ENCODE peak calls at places on chromosomes 7 and 10, in eight cellular contexts. One of them, this sample, is unnamed.

GRCh38 chr10:80443531-80443974 is 10.6 kb upstream of the TSPAN14 start:
- DNase-seq in uterus: no peak
- DNase-seq in heart left ventricle: peak
- DNase-seq in brain microvascular endothelial cell: no peak
- DNase-seq in body of pancreas: no peak
- DNase-seq in foreskin fibroblast: peak
- DNase-seq in hepatocyte: no peak
- DNase-seq in ascending aorta: no peak
- DNase-seq in this sample: no peak

GRCh38 chr7:48708635-48709034 is 215.7 kb upstream of the CDC14C start:
- DNase-seq in uterus: no peak
- DNase-seq in heart left ventricle: no peak
- DNase-seq in brain microvascular endothelial cell: no peak
- DNase-seq in body of pancreas: no peak
- DNase-seq in foreskin fibroblast: no peak
- DNase-seq in hepatocyte: no peak
- DNase-seq in ascending aorta: no peak
- DNase-seq in this sample: no peak

GRCh38 chr10:132692311-132692710 is 93.6 kb downstream of the NKX6-2 start:
- DNase-seq in uterus: no peak
- DNase-seq in heart left ventricle: no peak
- DNase-seq in brain microvascular endothelial cell: no peak
- DNase-seq in body of pancreas: no peak
- DNase-seq in foreskin fibroblast: no peak
- DNase-seq in hepatocyte: no peak
- DNase-seq in ascending aorta: no peak
- DNase-seq in this sample: no peak

GRCh38 chr10:60594476-60595051 is 183.7 kb upstream of the CDK1 start:
- DNase-seq in uterus: no peak
- DNase-seq in heart left ventricle: no peak
- DNase-seq in brain microvascular endothelial cell: peak
- DNase-seq in body of pancreas: no peak
- DNase-seq in foreskin fibroblast: peak
- DNase-seq in hepatocyte: no peak
- DNase-seq in ascending aorta: no peak
- DNase-seq in this sample: no peak

GRCh38 chr10:86163522-86164215 is 202.9 kb downstream of the GRID1 start:
- DNase-seq in uterus: no peak
- DNase-seq in heart left ventricle: no peak
- DNase-seq in brain microvascular endothelial cell: no peak
- DNase-seq in body of pancreas: no peak
- DNase-seq in foreskin fibroblast: no peak
- DNase-seq in hepatocyte: peak
- DNase-seq in ascending aorta: peak
- DNase-seq in this sample: no peak

GRCh38 chr10:45599021-45599603 is 73.5 kb downstream of the ZFAND4 start:
- DNase-seq in uterus: no peak
- DNase-seq in heart left ventricle: no peak
- DNase-seq in brain microvascular endothelial cell: no peak
- DNase-seq in body of pancreas: no peak
- DNase-seq in foreskin fibroblast: no peak
- DNase-seq in hepatocyte: peak
- DNase-seq in ascending aorta: no peak
- DNase-seq in this sample: no peak

GRCh38 chr10:133378251-133379096 is 588 bp upstream of the PAOX start:
- DNase-seq in uterus: peak
- DNase-seq in heart left ventricle: peak
- DNase-seq in brain microvascular endothelial cell: no peak
- DNase-seq in body of pancreas: peak
- DNase-seq in foreskin fibroblast: peak
- DNase-seq in hepatocyte: peak
- DNase-seq in ascending aorta: peak
- DNase-seq in this sample: no peak

GRCh38 chr10:3805227-3805790 is 20.3 kb upstream of the KLF6 start:
- DNase-seq in uterus: no peak
- DNase-seq in heart left ventricle: no peak
- DNase-seq in brain microvascular endothelial cell: peak
- DNase-seq in body of pancreas: no peak
- DNase-seq in foreskin fibroblast: peak
- DNase-seq in hepatocyte: no peak
- DNase-seq in ascending aorta: peak
- DNase-seq in this sample: no peak

GRCh38 chr10:124076334-124076733 is 17.1 kb downstream of the CHST15 start:
- DNase-seq in uterus: no peak
- DNase-seq in heart left ventricle: no peak
- DNase-seq in brain microvascular endothelial cell: no peak
- DNase-seq in body of pancreas: no peak
- DNase-seq in foreskin fibroblast: no peak
- DNase-seq in hepatocyte: no peak
- DNase-seq in ascending aorta: no peak
- DNase-seq in this sample: no peak

GRCh38 chr10:74898201-74898976 is 72.0 kb downstream of the KAT6B start:
- DNase-seq in uterus: no peak
- DNase-seq in heart left ventricle: no peak
- DNase-seq in brain microvascular endothelial cell: no peak
- DNase-seq in body of pancreas: no peak
- DNase-seq in foreskin fibroblast: no peak
- DNase-seq in hepatocyte: peak
- DNase-seq in ascending aorta: no peak
- DNase-seq in this sample: no peak

GRCh38 chr10:3235996-3236510 is 63.5 kb upstream of the PITRM1 start:
- DNase-seq in uterus: no peak
- DNase-seq in heart left ventricle: no peak
- DNase-seq in brain microvascular endothelial cell: no peak
- DNase-seq in body of pancreas: no peak
- DNase-seq in foreskin fibroblast: no peak
- DNase-seq in hepatocyte: no peak
- DNase-seq in ascending aorta: no peak
- DNase-seq in this sample: no peak

GRCh38 chr10:79559726-79560125 is 481 bp downstream of the SFTPA2 start:
- DNase-seq in uterus: no peak
- DNase-seq in heart left ventricle: no peak
- DNase-seq in brain microvascular endothelial cell: peak
- DNase-seq in body of pancreas: no peak
- DNase-seq in foreskin fibroblast: peak
- DNase-seq in hepatocyte: no peak
- DNase-seq in ascending aorta: no peak
- DNase-seq in this sample: peak

GRCh38 chr10:93818086-93818485 is 60.4 kb downstream of the LGI1 start:
- DNase-seq in uterus: no peak
- DNase-seq in heart left ventricle: no peak
- DNase-seq in brain microvascular endothelial cell: no peak
- DNase-seq in body of pancreas: peak
- DNase-seq in foreskin fibroblast: no peak
- DNase-seq in hepatocyte: no peak
- DNase-seq in ascending aorta: no peak
- DNase-seq in this sample: no peak

GRCh38 chr7:155166673-155167370 is 96.7 kb downstream of the HTR5A start:
- DNase-seq in uterus: peak
- DNase-seq in heart left ventricle: no peak
- DNase-seq in brain microvascular endothelial cell: peak
- DNase-seq in body of pancreas: no peak
- DNase-seq in foreskin fibroblast: no peak
- DNase-seq in hepatocyte: peak
- DNase-seq in ascending aorta: no peak
- DNase-seq in this sample: no peak

GRCh38 chr7:45151131-45151684 is 6.4 kb upstream of the RAMP3 start:
- DNase-seq in uterus: no peak
- DNase-seq in heart left ventricle: no peak
- DNase-seq in brain microvascular endothelial cell: no peak
- DNase-seq in body of pancreas: no peak
- DNase-seq in foreskin fibroblast: no peak
- DNase-seq in hepatocyte: no peak
- DNase-seq in ascending aorta: no peak
- DNase-seq in this sample: no peak

GRCh38 chr7:107045980-107046379 is 1.5 kb downstream of the PRKAR2B start:
- DNase-seq in uterus: no peak
- DNase-seq in heart left ventricle: no peak
- DNase-seq in brain microvascular endothelial cell: no peak
- DNase-seq in body of pancreas: no peak
- DNase-seq in foreskin fibroblast: peak
- DNase-seq in hepatocyte: no peak
- DNase-seq in ascending aorta: no peak
- DNase-seq in this sample: no peak

GRCh38 chr7:26293569-26294308 is 2.1 kb downstream of the SNX10 start:
- DNase-seq in uterus: no peak
- DNase-seq in heart left ventricle: no peak
- DNase-seq in brain microvascular endothelial cell: no peak
- DNase-seq in body of pancreas: no peak
- DNase-seq in foreskin fibroblast: no peak
- DNase-seq in hepatocyte: no peak
- DNase-seq in ascending aorta: no peak
- DNase-seq in this sample: no peak

GRCh38 chr7:157004839-157005455 is 5.5 kb downstream of the MNX1 start:
- DNase-seq in uterus: no peak
- DNase-seq in heart left ventricle: no peak
- DNase-seq in brain microvascular endothelial cell: no peak
- DNase-seq in body of pancreas: peak
- DNase-seq in foreskin fibroblast: no peak
- DNase-seq in hepatocyte: no peak
- DNase-seq in ascending aorta: no peak
- DNase-seq in this sample: no peak

GRCh38 chr10:79073784-79074432 is 5.1 kb downstream of the ZMIZ1 start:
- DNase-seq in uterus: peak
- DNase-seq in heart left ventricle: peak
- DNase-seq in brain microvascular endothelial cell: peak
- DNase-seq in body of pancreas: peak
- DNase-seq in foreskin fibroblast: peak
- DNase-seq in hepatocyte: peak
- DNase-seq in ascending aorta: no peak
- DNase-seq in this sample: no peak

GRCh38 chr10:82084496-82084895 is 209.5 kb downstream of the NRG3 start:
- DNase-seq in uterus: no peak
- DNase-seq in heart left ventricle: no peak
- DNase-seq in brain microvascular endothelial cell: no peak
- DNase-seq in body of pancreas: no peak
- DNase-seq in foreskin fibroblast: no peak
- DNase-seq in hepatocyte: no peak
- DNase-seq in ascending aorta: no peak
- DNase-seq in this sample: no peak

GRCh38 chr7:93115796-93116195 is 2.0 kb downstream of the SAMD9 start:
- DNase-seq in uterus: no peak
- DNase-seq in heart left ventricle: no peak
- DNase-seq in brain microvascular endothelial cell: peak
- DNase-seq in body of pancreas: no peak
- DNase-seq in foreskin fibroblast: peak
- DNase-seq in hepatocyte: no peak
- DNase-seq in ascending aorta: no peak
- DNase-seq in this sample: no peak

GRCh38 chr7:42087616-42088015 is 149.4 kb downstream of the GLI3 start:
- DNase-seq in uterus: no peak
- DNase-seq in heart left ventricle: no peak
- DNase-seq in brain microvascular endothelial cell: no peak
- DNase-seq in body of pancreas: no peak
- DNase-seq in foreskin fibroblast: no peak
- DNase-seq in hepatocyte: no peak
- DNase-seq in ascending aorta: no peak
- DNase-seq in this sample: no peak

GRCh38 chr7:17234398-17235021 is 63.9 kb upstream of the AHR start:
- DNase-seq in uterus: no peak
- DNase-seq in heart left ventricle: no peak
- DNase-seq in brain microvascular endothelial cell: peak
- DNase-seq in body of pancreas: peak
- DNase-seq in foreskin fibroblast: peak
- DNase-seq in hepatocyte: peak
- DNase-seq in ascending aorta: peak
- DNase-seq in this sample: peak

DNA sequence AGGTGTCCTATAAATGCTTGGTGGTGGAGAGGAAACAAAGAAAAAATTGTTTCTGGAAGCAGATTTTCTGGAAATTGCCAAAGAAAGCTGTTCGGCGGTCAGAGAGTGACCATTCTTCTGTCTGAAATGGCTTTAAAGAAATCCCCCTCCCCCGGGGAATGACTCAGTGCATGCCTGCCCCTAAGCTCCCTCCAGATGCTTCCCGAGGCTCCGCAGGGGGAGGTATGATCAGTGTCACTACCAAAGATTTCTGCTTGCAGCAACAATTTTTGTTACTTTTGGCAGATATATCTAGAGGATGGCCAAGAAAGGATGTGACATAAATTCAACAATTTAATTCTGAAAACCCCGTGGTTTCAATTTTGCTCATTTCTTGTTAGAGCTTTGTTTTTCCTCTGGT is 163.9 kb downstream of the JCAD start:
- DNase-seq in uterus: peak
- DNase-seq in heart left ventricle: peak
- DNase-seq in brain microvascular endothelial cell: peak
- DNase-seq in body of pancreas: peak
- DNase-seq in foreskin fibroblast: peak
- DNase-seq in hepatocyte: peak
- DNase-seq in ascending aorta: peak
- DNase-seq in this sample: peak
- H3K4me3 ChIP-seq in uterus: no peak
- H3K4me3 ChIP-seq in heart left ventricle: no peak
- H3K4me3 ChIP-seq in brain microvascular endothelial cell: no peak
- H3K4me3 ChIP-seq in body of pancreas: no peak
- H3K4me3 ChIP-seq in foreskin fibroblast: peak
- H3K4me3 ChIP-seq in hepatocyte: no peak
- H3K4me3 ChIP-seq in ascending aorta: peak
- H3K4me3 ChIP-seq in this sample: no peak

GRCh38 chr7:148932-149855 is 43.2 kb upstream of the FAM20C start:
- DNase-seq in uterus: peak
- DNase-seq in heart left ventricle: peak
- DNase-seq in brain microvascular endothelial cell: peak
- DNase-seq in body of pancreas: peak
- DNase-seq in foreskin fibroblast: peak
- DNase-seq in hepatocyte: peak
- DNase-seq in ascending aorta: peak
- DNase-seq in this sample: peak
- TF ChIP-seq CTCF in uterus: peak
- TF ChIP-seq CTCF in heart left ventricle: no peak
- TF ChIP-seq CTCF in brain microvascular endothelial cell: no peak
- TF ChIP-seq CTCF in body of pancreas: no peak
- TF ChIP-seq CTCF in foreskin fibroblast: no peak
- TF ChIP-seq CTCF in hepatocyte: no peak
- TF ChIP-seq CTCF in ascending aorta: no peak
- TF ChIP-seq CTCF in this sample: no peak

GRCh38 chr7:99974681-99975080 is 1.1 kb downstream of the AZGP1 start:
- DNase-seq in uterus: no peak
- DNase-seq in heart left ventricle: no peak
- DNase-seq in brain microvascular endothelial cell: no peak
- DNase-seq in body of pancreas: no peak
- DNase-seq in foreskin fibroblast: no peak
- DNase-seq in hepatocyte: no peak
- DNase-seq in ascending aorta: no peak
- DNase-seq in this sample: no peak
- H3K4me3 ChIP-seq in uterus: no peak
- H3K4me3 ChIP-seq in heart left ventricle: no peak
- H3K4me3 ChIP-seq in brain microvascular endothelial cell: no peak
- H3K4me3 ChIP-seq in body of pancreas: no peak
- H3K4me3 ChIP-seq in foreskin fibroblast: no peak
- H3K4me3 ChIP-seq in hepatocyte: no peak
- H3K4me3 ChIP-seq in ascending aorta: no peak
- H3K4me3 ChIP-seq in this sample: no peak

GRCh38 chr10:118106426-118106825 is 59.7 kb upstream of the RAB11FIP2 start:
- DNase-seq in uterus: no peak
- DNase-seq in heart left ventricle: no peak
- DNase-seq in brain microvascular endothelial cell: peak
- DNase-seq in body of pancreas: no peak
- DNase-seq in foreskin fibroblast: peak
- DNase-seq in hepatocyte: peak
- DNase-seq in ascending aorta: no peak
- DNase-seq in this sample: no peak
- TF ChIP-seq CTCF in uterus: peak
- TF ChIP-seq CTCF in heart left ventricle: peak
- TF ChIP-seq CTCF in brain microvascular endothelial cell: peak
- TF ChIP-seq CTCF in body of pancreas: peak
- TF ChIP-seq CTCF in foreskin fibroblast: peak
- TF ChIP-seq CTCF in hepatocyte: peak
- TF ChIP-seq CTCF in ascending aorta: no peak
- TF ChIP-seq CTCF in this sample: peak

GRCh38 chr10:110870823-110871235 is 899 bp upstream of the PDCD4 start:
- DNase-seq in uterus: no peak
- DNase-seq in heart left ventricle: no peak
- DNase-seq in brain microvascular endothelial cell: no peak
- DNase-seq in body of pancreas: peak
- DNase-seq in foreskin fibroblast: peak
- DNase-seq in hepatocyte: no peak
- DNase-seq in ascending aorta: no peak
- DNase-seq in this sample: no peak
- H3K4me3 ChIP-seq in uterus: no peak
- H3K4me3 ChIP-seq in heart left ventricle: peak
- H3K4me3 ChIP-seq in brain microvascular endothelial cell: no peak
- H3K4me3 ChIP-seq in body of pancreas: no peak
- H3K4me3 ChIP-seq in foreskin fibroblast: peak
- H3K4me3 ChIP-seq in hepatocyte: peak
- H3K4me3 ChIP-seq in ascending aorta: peak
- H3K4me3 ChIP-seq in this sample: no peak